ENCODE peak calls at places on chromosomes 13 and 19, in six cellular contexts. G is C1 segment of cervical spinal cord; K is GM10248; D is heart left ventricle; N is activated naive CD4-positive, alpha-beta T cell; Q is stimulated activated CD8-positive, alpha-beta memory T cell treated with anti-CD3 and anti-CD28 coated beads, Interleukin-7, amount 100 ng/mL, for 1 hour. O is an unnamed sample.

GRCh38 chr13:111656439-111656838 is 336.0 kb downstream of the TEX29 start:
- DNase-seq in N (no peak), D (no peak), G (no peak), Q (no peak), K (no peak), O (no peak)

GRCh38 chr19:41297628-41298326 is 12.2 kb upstream of the CCDC97 start:
- DNase-seq in D (no peak), K (peak), Q (no peak), N (no peak), G (no peak), O (no peak)

GRCh38 chr13:87057807-87058520 is 613.2 kb upstream of the SLITRK5 start:
- DNase-seq in K (no peak), N (no peak), Q (no peak), D (no peak), G (no peak), O (no peak)

GRCh38 chr13:101795025-101795424 is 342.6 kb downstream of the ITGBL1 start:
- DNase-seq in N (no peak), Q (no peak), D (no peak), K (no peak), G (no peak), O (no peak)

GRCh38 chr13:51832471-51833152 is 12.4 kb downstream of the TMEM272 start:
- DNase-seq in K (peak), G (no peak), D (peak), N (peak), Q (peak), O (peak)

GRCh38 chr19:17303167-17303939 is at the start of gene ABHD8:
- DNase-seq in N (peak), G (peak), Q (peak), D (peak), K (peak), O (peak)

GRCh38 chr19:5369962-5370367 is 29.4 kb upstream of the PTPRS start:
- DNase-seq in D (no peak), K (peak), N (peak), G (no peak), Q (peak), O (no peak)

GRCh38 chr19:50820086-50820485 is 3.5 kb downstream of the KLK1 start:
- DNase-seq in Q (no peak), G (no peak), K (no peak), N (no peak), D (no peak), O (no peak)

GRCh38 chr19:4189641-4190040 is 7.2 kb downstream of the ANKRD24 start:
- DNase-seq in G (no peak), Q (no peak), D (no peak), N (no peak), K (no peak), O (no peak)

GRCh38 chr13:21735621-21736401 is 64.9 kb downstream of the FGF9 start:
- DNase-seq in Q (no peak), K (no peak), N (no peak), G (no peak), D (peak), O (no peak)

GRCh38 chr13:99197257-99197651 is 3.4 kb upstream of the UBAC2 start:
- DNase-seq in G (no peak), Q (no peak), N (no peak), K (no peak), D (no peak), O (no peak)

GRCh38 chr19:11414544-11414943 is 4.6 kb downstream of the RGL3 start:
- DNase-seq in N (no peak), D (no peak), K (no peak), Q (no peak), G (no peak), O (no peak)

GRCh38 chr13:44172411-44172810 is 201.2 kb upstream of the SERP2 start:
- DNase-seq in Q (no peak), G (no peak), D (no peak), N (no peak), K (no peak), O (no peak)

GRCh38 chr13:50593228-50593627 is 250.3 kb downstream of the DLEU7 start:
- DNase-seq in D (no peak), Q (no peak), K (no peak), N (no peak), G (no peak), O (no peak)

GRCh38 chr19:35755550-35756371 is 1.1 kb downstream of the HSPB6 start:
- DNase-seq in D (peak), G (no peak), N (no peak), K (peak), Q (no peak), O (peak)

GRCh38 chr13:21359855-21360254 is 99.2 kb downstream of the ZDHHC20 start:
- DNase-seq in K (no peak), N (no peak), Q (no peak), D (no peak), G (no peak), O (no peak)

GRCh38 chr19:49326165-49326704 is 1.2 kb upstream of the SLC6A16 start:
- DNase-seq in K (peak), G (no peak), N (no peak), Q (no peak), D (no peak), O (no peak)

GRCh38 chr19:16911046-16911445 is 22.2 kb downstream of the F2RL3 start:
- DNase-seq in G (no peak), Q (no peak), N (no peak), K (no peak), D (no peak), O (no peak)

GRCh38 chr13:33169273-33169980 is 116.1 kb downstream of the STARD13 start:
- DNase-seq in K (no peak), N (no peak), G (no peak), Q (no peak), D (no peak), O (no peak)

GRCh38 chr19:18373407-18373891 is 12.5 kb upstream of the GDF15 start:
- DNase-seq in N (no peak), K (no peak), Q (no peak), G (no peak), D (no peak), O (no peak)

GRCh38 chr19:35869327-35870123 is 1.2 kb downstream of the APLP1 start:
- DNase-seq in D (peak), Q (no peak), G (peak), N (peak), K (peak), O (peak)

O was measured in T-helper 2 cell.